ENCODE peak calls at places on chromosomes 16 and 17, in seven cellular contexts. One of them, this sample, is unnamed.

GRCh38 chr17:21452377-21453143 is 76.4 kb downstream of the KCNJ12 start:
- DNase-seq in astrocyte: peak; percentile 55
- DNase-seq in GM23248: peak; percentile 78
- DNase-seq in neuronal stem cell: peak; percentile 18
- DNase-seq in mesendoderm: peak; percentile 89
- DNase-seq in mesenchymal stem cell: peak; percentile 48
- DNase-seq in colonic mucosa: peak; percentile 58
- DNase-seq in this sample: peak; percentile 86

GRCh38 chr17:13476722-13477121 is 125.0 kb downstream of the HS3ST3A1 start:
- DNase-seq in astrocyte: peak; percentile 54
- DNase-seq in GM23248: peak; percentile 63
- DNase-seq in neuronal stem cell: no peak
- DNase-seq in mesendoderm: peak; percentile 15
- DNase-seq in mesenchymal stem cell: peak; percentile 35
- DNase-seq in colonic mucosa: no peak
- DNase-seq in this sample: peak; percentile 43

GRCh38 chr17:39143552-39144093 is 7.8 kb downstream of the PLXDC1 start:
- DNase-seq in astrocyte: no peak
- DNase-seq in GM23248: peak; percentile 22
- DNase-seq in neuronal stem cell: no peak
- DNase-seq in mesendoderm: no peak
- DNase-seq in mesenchymal stem cell: no peak
- DNase-seq in colonic mucosa: peak; percentile 30
- DNase-seq in this sample: no peak

GRCh38 chr17:32551186-32551955 is 64.6 kb downstream of the CDK5R1 start:
- DNase-seq in astrocyte: peak; percentile 80
- DNase-seq in GM23248: peak; percentile 68
- DNase-seq in neuronal stem cell: no peak
- DNase-seq in mesendoderm: no peak
- DNase-seq in mesenchymal stem cell: peak; percentile 52
- DNase-seq in colonic mucosa: no peak
- DNase-seq in this sample: peak; percentile 84

GRCh38 chr17:29241015-29241963 is 5.4 kb upstream of the CRYBA1 start:
- DNase-seq in astrocyte: peak; percentile 96
- DNase-seq in GM23248: peak; percentile 99
- DNase-seq in neuronal stem cell: peak; percentile 63
- DNase-seq in mesendoderm: peak; percentile 96
- DNase-seq in mesenchymal stem cell: peak; percentile 97
- DNase-seq in colonic mucosa: no peak
- DNase-seq in this sample: peak; percentile 96

GRCh38 chr17:78252701-78253635 is 21.5 kb downstream of the TMEM235 start:
- DNase-seq in astrocyte: no peak
- DNase-seq in GM23248: peak; percentile 8
- DNase-seq in neuronal stem cell: no peak
- DNase-seq in mesendoderm: no peak
- DNase-seq in mesenchymal stem cell: no peak
- DNase-seq in colonic mucosa: peak; percentile 25
- DNase-seq in this sample: no peak

GRCh38 chr17:12386240-12386639 is 279.4 kb upstream of the MYOCD start:
- DNase-seq in astrocyte: no peak
- DNase-seq in GM23248: no peak
- DNase-seq in neuronal stem cell: no peak
- DNase-seq in mesendoderm: peak; percentile 53
- DNase-seq in mesenchymal stem cell: no peak
- DNase-seq in colonic mucosa: no peak
- DNase-seq in this sample: no peak

GRCh38 chr17:78185981-78186688 is 717 bp downstream of the TK1 start:
- DNase-seq in astrocyte: peak; percentile 2
- DNase-seq in GM23248: peak; percentile 54
- DNase-seq in neuronal stem cell: no peak
- DNase-seq in mesendoderm: peak; percentile 70
- DNase-seq in mesenchymal stem cell: peak; percentile 18
- DNase-seq in colonic mucosa: peak; percentile 83
- DNase-seq in this sample: no peak

GRCh38 chr16:25155553-25156460 is 44.3 kb downstream of the LCMT1 start:
- DNase-seq in astrocyte: peak; percentile 65
- DNase-seq in GM23248: peak; percentile 38
- DNase-seq in neuronal stem cell: no peak
- DNase-seq in mesendoderm: no peak
- DNase-seq in mesenchymal stem cell: peak; percentile 28
- DNase-seq in colonic mucosa: no peak
- DNase-seq in this sample: peak; percentile 72

GRCh38 chr16:53893731-53894435 is 189.9 kb downstream of the FTO start:
- DNase-seq in astrocyte: peak; percentile 88
- DNase-seq in GM23248: peak; percentile 89
- DNase-seq in neuronal stem cell: no peak
- DNase-seq in mesendoderm: peak; percentile 28
- DNase-seq in mesenchymal stem cell: peak; percentile 76
- DNase-seq in colonic mucosa: peak; percentile 38
- DNase-seq in this sample: peak; percentile 78

DNA sequence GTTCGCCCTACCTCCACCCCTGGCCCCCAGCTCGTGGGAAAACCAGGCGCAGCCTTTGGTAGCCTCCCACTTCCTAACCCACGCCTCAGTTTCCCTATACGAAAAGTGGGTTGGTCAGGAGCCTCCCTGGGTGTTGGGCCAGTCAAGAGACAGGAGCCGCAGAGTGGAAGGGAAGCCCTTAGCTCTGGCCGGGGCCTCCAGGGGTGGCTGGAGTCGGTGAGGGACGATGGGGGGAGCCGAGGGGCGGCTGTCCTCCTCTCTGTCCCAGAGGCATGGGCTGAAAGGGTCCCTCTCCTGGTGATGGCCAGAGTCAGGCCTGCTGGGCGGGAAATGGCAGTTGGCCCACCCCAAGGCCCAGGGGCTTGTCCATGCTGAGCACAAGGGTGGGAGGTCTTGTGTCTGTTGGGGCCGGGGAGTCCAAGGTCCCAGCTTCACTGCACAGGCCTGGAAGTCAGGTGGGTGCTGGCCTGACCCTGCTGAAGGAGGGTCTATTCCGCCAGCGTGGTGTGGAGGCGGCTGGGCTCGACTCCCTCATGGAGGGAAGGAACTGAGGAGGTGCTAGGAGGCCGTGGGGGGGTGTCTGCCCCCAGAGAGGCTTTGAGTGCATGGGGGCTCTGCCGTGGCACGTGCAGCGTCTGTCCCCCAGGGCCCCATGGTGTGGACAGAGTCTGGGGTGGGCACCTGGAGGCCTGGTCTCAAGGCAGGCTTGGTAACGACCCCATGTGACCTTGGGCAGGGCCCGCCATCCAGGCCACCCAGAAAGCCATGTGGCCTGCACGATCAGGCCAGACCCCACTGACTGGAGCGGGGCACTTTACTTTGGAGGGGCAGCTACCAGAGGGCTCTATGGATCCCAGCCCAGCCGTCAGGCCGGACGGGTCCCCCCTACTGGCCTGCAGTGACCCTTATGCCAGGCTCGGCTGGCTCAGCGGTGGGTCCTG is 1.1 kb downstream of the SLC16A3 start:
- DNase-seq in astrocyte: no peak
- DNase-seq in GM23248: no peak
- DNase-seq in neuronal stem cell: no peak
- DNase-seq in mesendoderm: no peak
- DNase-seq in mesenchymal stem cell: peak; percentile 50
- DNase-seq in colonic mucosa: peak; percentile 42
- DNase-seq in this sample: no peak
- H3K9ac ChIP-seq in astrocyte: peak overlapping the region; percentile 65
- H3K9ac ChIP-seq in GM23248: peak overlapping the region; percentile 94
- H3K9ac ChIP-seq in neuronal stem cell: no peak overlapping the region
- H3K9ac ChIP-seq in mesendoderm: peak overlapping the region; percentile 65
- H3K9ac ChIP-seq in mesenchymal stem cell: peak overlapping the region; percentile 70
- H3K9ac ChIP-seq in colonic mucosa: peak overlapping the region; percentile 95
- H3K9ac ChIP-seq in this sample: peak overlapping the region; percentile 79

GRCh38 chr17:65155622-65156021 is 18.5 kb downstream of the RGS9 start:
- DNase-seq in astrocyte: no peak
- DNase-seq in GM23248: no peak
- DNase-seq in neuronal stem cell: no peak
- DNase-seq in mesendoderm: no peak
- DNase-seq in mesenchymal stem cell: no peak
- DNase-seq in colonic mucosa: no peak
- DNase-seq in this sample: no peak

GRCh38 chr17:65158081-65158480 is 20.9 kb downstream of the RGS9 start:
- DNase-seq in astrocyte: no peak
- DNase-seq in GM23248: no peak
- DNase-seq in neuronal stem cell: no peak
- DNase-seq in mesendoderm: no peak
- DNase-seq in mesenchymal stem cell: no peak
- DNase-seq in colonic mucosa: no peak
- DNase-seq in this sample: no peak

GRCh38 chr17:65156835-65157565 is 19.8 kb downstream of the RGS9 start:
- DNase-seq in astrocyte: no peak
- DNase-seq in GM23248: no peak
- DNase-seq in neuronal stem cell: no peak
- DNase-seq in mesendoderm: no peak
- DNase-seq in mesenchymal stem cell: no peak
- DNase-seq in colonic mucosa: peak; percentile 32
- DNase-seq in this sample: no peak

GRCh38 chr17:65154770-65155589 is 17.8 kb downstream of the RGS9 start:
- DNase-seq in astrocyte: peak; percentile 16
- DNase-seq in GM23248: peak; percentile 67
- DNase-seq in neuronal stem cell: no peak
- DNase-seq in mesendoderm: no peak
- DNase-seq in mesenchymal stem cell: peak; percentile 80
- DNase-seq in colonic mucosa: no peak
- DNase-seq in this sample: peak; percentile 26

DNA sequence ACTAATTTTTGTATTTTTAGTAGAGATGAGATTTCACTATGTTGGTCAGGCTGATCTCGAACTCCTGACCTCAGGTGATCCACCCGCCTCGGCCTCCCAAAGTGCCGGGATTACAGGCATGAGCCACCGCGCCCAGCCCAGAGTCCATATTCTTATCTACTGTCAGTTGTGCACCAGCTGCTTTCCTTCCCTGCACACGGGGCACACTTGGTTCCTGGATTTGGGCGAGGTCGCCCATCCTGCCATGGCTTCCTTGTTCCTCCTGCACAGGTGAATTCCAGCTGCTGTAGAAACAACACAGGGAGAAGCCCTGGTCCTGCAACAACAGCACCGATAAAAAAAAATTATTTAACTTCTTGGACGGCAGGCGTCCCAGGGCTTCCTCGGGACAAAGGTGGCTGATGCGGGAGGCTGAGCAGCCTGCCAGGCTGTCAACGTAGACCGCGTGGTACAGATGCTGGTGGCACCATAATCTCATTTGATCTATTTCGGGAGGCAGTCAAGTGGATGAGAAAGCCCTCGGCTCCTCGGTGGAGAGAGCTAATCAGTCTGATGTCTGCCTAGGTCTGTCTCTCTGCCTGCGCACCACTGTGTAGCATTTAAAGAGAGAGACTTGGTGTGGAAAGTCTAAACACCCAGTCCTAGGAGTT is 19.1 kb downstream of the RGS9 start:
- DNase-seq in astrocyte: no peak
- DNase-seq in GM23248: no peak
- DNase-seq in neuronal stem cell: no peak
- DNase-seq in mesendoderm: no peak
- DNase-seq in mesenchymal stem cell: no peak
- DNase-seq in colonic mucosa: peak; percentile 88
- DNase-seq in this sample: no peak
- H3K27me3 ChIP-seq in astrocyte: peaks cover 10% of the 10 kb centered on the region
- H3K27me3 ChIP-seq in GM23248: peaks cover 42% of the 10 kb centered on the region
- H3K27me3 ChIP-seq in neuronal stem cell: no peaks in the 10 kb centered on the region
- H3K27me3 ChIP-seq in mesendoderm: no peaks in the 10 kb centered on the region
- H3K27me3 ChIP-seq in mesenchymal stem cell: peaks cover 17% of the 10 kb centered on the region
- H3K27me3 ChIP-seq in colonic mucosa: no peaks in the 10 kb centered on the region
- H3K27me3 ChIP-seq in this sample: peaks cover 3% of the 10 kb centered on the region

GRCh38 chr17:16939271-16939576 is 32.7 kb downstream of the TNFRSF13B start:
- DNase-seq in astrocyte: no peak
- DNase-seq in GM23248: no peak
- DNase-seq in neuronal stem cell: no peak
- DNase-seq in mesendoderm: no peak
- DNase-seq in mesenchymal stem cell: no peak
- DNase-seq in colonic mucosa: no peak
- DNase-seq in this sample: no peak
- H3K27ac ChIP-seq in astrocyte: no peak overlapping the region
- H3K27ac ChIP-seq in GM23248: no peak overlapping the region
- H3K27ac ChIP-seq in neuronal stem cell: no peak overlapping the region
- H3K27ac ChIP-seq in mesendoderm: no peak overlapping the region
- H3K27ac ChIP-seq in mesenchymal stem cell: no peak overlapping the region
- H3K27ac ChIP-seq in colonic mucosa: no peak overlapping the region
- H3K27ac ChIP-seq in this sample: no peak overlapping the region

GRCh38 chr17:80251966-80252365 is 8.7 kb upstream of the RNF213 start:
- DNase-seq in astrocyte: no peak
- DNase-seq in GM23248: no peak
- DNase-seq in neuronal stem cell: no peak
- DNase-seq in mesendoderm: no peak
- DNase-seq in mesenchymal stem cell: no peak
- DNase-seq in colonic mucosa: no peak
- DNase-seq in this sample: no peak

GRCh38 chr17:80253631-80254395 is 6.8 kb upstream of the RNF213 start:
- DNase-seq in astrocyte: no peak
- DNase-seq in GM23248: no peak
- DNase-seq in neuronal stem cell: no peak
- DNase-seq in mesendoderm: no peak
- DNase-seq in mesenchymal stem cell: no peak
- DNase-seq in colonic mucosa: no peak
- DNase-seq in this sample: no peak

GRCh38 chr17:80252871-80253270 is 7.8 kb upstream of the RNF213 start:
- DNase-seq in astrocyte: no peak
- DNase-seq in GM23248: peak; percentile 19
- DNase-seq in neuronal stem cell: no peak
- DNase-seq in mesendoderm: peak; percentile 65
- DNase-seq in mesenchymal stem cell: no peak
- DNase-seq in colonic mucosa: peak; percentile 82
- DNase-seq in this sample: peak; percentile 19

GRCh38 chr17:80256034-80256350 is 4.7 kb upstream of the RNF213 start:
- DNase-seq in astrocyte: no peak
- DNase-seq in GM23248: no peak
- DNase-seq in neuronal stem cell: no peak
- DNase-seq in mesendoderm: no peak
- DNase-seq in mesenchymal stem cell: no peak
- DNase-seq in colonic mucosa: no peak
- DNase-seq in this sample: no peak

DNA sequence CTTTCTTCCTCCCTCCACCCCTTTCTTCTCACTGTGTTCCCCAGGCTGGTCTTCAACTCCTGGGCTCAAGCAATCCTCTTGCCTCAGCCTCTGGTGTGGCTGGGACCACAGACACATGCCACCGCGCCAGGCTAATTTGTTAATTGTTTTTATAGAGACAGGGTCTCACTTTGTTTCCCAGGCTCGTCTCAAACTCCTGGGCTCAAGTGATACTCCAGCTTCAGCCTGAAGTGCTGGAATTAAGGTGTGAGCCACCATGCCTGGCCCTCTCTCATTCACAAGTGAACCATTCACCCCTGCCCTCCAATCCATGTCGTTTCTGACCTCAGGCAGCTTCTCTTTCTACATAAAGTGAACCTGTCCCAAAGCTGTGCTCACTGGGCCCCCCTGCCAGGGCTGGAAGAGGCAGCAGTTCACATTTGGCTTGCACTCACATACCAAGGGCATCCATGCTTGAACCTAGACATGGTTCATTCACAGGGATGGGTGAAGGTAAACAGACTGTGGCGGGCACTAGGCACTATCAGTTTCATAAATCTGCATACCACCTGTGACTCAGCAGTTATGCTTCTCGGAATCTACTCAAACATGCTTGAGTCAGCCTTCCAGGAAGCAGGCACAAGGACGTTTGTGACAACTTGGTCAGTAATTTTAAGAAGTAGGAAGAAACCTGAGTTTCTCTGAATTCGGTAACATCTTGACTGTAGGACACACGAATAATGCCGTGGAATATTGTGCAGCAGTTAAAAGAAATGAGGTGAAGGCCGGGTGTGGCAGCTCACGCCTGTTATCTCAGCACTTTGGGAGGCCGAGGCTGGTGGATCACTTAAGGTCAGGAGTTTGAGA is 6.0 kb upstream of the RNF213 start:
- DNase-seq in astrocyte: peak; percentile 92
- DNase-seq in GM23248: peak; percentile 95
- DNase-seq in neuronal stem cell: no peak
- DNase-seq in mesendoderm: peak; percentile 69
- DNase-seq in mesenchymal stem cell: peak; percentile 93
- DNase-seq in colonic mucosa: peak; percentile 79
- DNase-seq in this sample: peak; percentile 95
- H3K9ac ChIP-seq in astrocyte: peak overlapping the region; percentile 35
- H3K9ac ChIP-seq in GM23248: peak overlapping the region; percentile 56
- H3K9ac ChIP-seq in neuronal stem cell: no peak overlapping the region
- H3K9ac ChIP-seq in mesendoderm: no peak overlapping the region
- H3K9ac ChIP-seq in mesenchymal stem cell: peak overlapping the region; percentile 69
- H3K9ac ChIP-seq in colonic mucosa: no peak overlapping the region
- H3K9ac ChIP-seq in this sample: no peak overlapping the region

This sample was measured in fibroblast of lung.